ENCODE peak calls at places on chromosomes 12 and 14, in four cellular contexts. One of them, this sample, is unnamed.
A peak's percentile ranks its signal among the peaks of the same experiment; 100 is the strongest.

GRCh38 chr12:88299567-88300101 is 157.5 kb downstream of the TMTC3 start:
- DNase-seq in substantia nigra: no peak
- DNase-seq in left ventricle myocardium superior: no peak
- DNase-seq in cortex of kidney: no peak
- DNase-seq in this sample: no peak

GRCh38 chr12:75260316-75260715 is 50.7 kb upstream of the KCNC2 start:
- DNase-seq in substantia nigra: no peak
- DNase-seq in cortex of kidney: no peak
- DNase-seq in left ventricle myocardium superior: no peak
- DNase-seq in this sample: no peak

GRCh38 chr12:68140576-68140975 is 19.0 kb downstream of the IFNG start:
- DNase-seq in left ventricle myocardium superior: no peak
- DNase-seq in substantia nigra: no peak
- DNase-seq in cortex of kidney: no peak
- DNase-seq in this sample: no peak

GRCh38 chr12:113439606-113440030 is 17.4 kb downstream of the SDSL start:
- DNase-seq in substantia nigra: no peak
- DNase-seq in cortex of kidney: no peak
- DNase-seq in left ventricle myocardium superior: peak; percentile 47
- DNase-seq in this sample: no peak

GRCh38 chr12:107320031-107320928 is 226.9 kb upstream of the CRY1 start:
- DNase-seq in left ventricle myocardium superior: peak; percentile 67
- DNase-seq in cortex of kidney: no peak
- DNase-seq in substantia nigra: no peak
- DNase-seq in this sample: peak; percentile 83

GRCh38 chr14:94376976-94377865 is 11.2 kb downstream of the SERPINA1 start:
- DNase-seq in left ventricle myocardium superior: no peak
- DNase-seq in cortex of kidney: no peak
- DNase-seq in substantia nigra: no peak
- DNase-seq in this sample: no peak

GRCh38 chr14:67973415-67973814 is 153.8 kb downstream of the RAD51B start:
- DNase-seq in cortex of kidney: no peak
- DNase-seq in left ventricle myocardium superior: no peak
- DNase-seq in substantia nigra: no peak
- DNase-seq in this sample: no peak

GRCh38 chr12:110227138-110227537 is 53.9 kb upstream of the ATP2A2 start:
- DNase-seq in cortex of kidney: no peak
- DNase-seq in left ventricle myocardium superior: no peak
- DNase-seq in substantia nigra: no peak
- DNase-seq in this sample: no peak

GRCh38 chr12:131033486-131033885 is 79.8 kb downstream of the ADGRD1 start:
- DNase-seq in cortex of kidney: no peak
- DNase-seq in substantia nigra: no peak
- DNase-seq in left ventricle myocardium superior: no peak
- DNase-seq in this sample: no peak

GRCh38 chr12:105477873-105478272 is 147.4 kb downstream of the C12orf75 start:
- DNase-seq in substantia nigra: no peak
- DNase-seq in left ventricle myocardium superior: no peak
- DNase-seq in cortex of kidney: no peak
- DNase-seq in this sample: no peak

GRCh38 chr12:54189198-54189539 is 384 bp upstream of the SMUG1 start:
- DNase-seq in left ventricle myocardium superior: no peak
- DNase-seq in substantia nigra: no peak
- DNase-seq in cortex of kidney: no peak
- DNase-seq in this sample: no peak

GRCh38 chr12:66156654-66157053 is 13.1 kb downstream of the TMBIM4 start:
- DNase-seq in cortex of kidney: no peak
- DNase-seq in substantia nigra: no peak
- DNase-seq in left ventricle myocardium superior: no peak
- DNase-seq in this sample: no peak

GRCh38 chr12:105983622-105984325 is 155.0 kb downstream of the NUAK1 start:
- DNase-seq in substantia nigra: no peak
- DNase-seq in left ventricle myocardium superior: no peak
- DNase-seq in cortex of kidney: no peak
- DNase-seq in this sample: no peak

GRCh38 chr14:68793734-68794129 is 865 bp upstream of the ZFP36L1 start:
- DNase-seq in cortex of kidney: no peak
- DNase-seq in substantia nigra: no peak
- DNase-seq in left ventricle myocardium superior: no peak
- DNase-seq in this sample: peak; percentile 76

GRCh38 chr12:23906329-23906728 is 43.1 kb downstream of the SOX5 start:
- DNase-seq in left ventricle myocardium superior: peak; percentile 23
- DNase-seq in substantia nigra: no peak
- DNase-seq in cortex of kidney: no peak
- DNase-seq in this sample: no peak

GRCh38 chr14:59769586-59769985 is 101.0 kb downstream of the RTN1 start:
- DNase-seq in cortex of kidney: no peak
- DNase-seq in substantia nigra: no peak
- DNase-seq in left ventricle myocardium superior: no peak
- DNase-seq in this sample: no peak

GRCh38 chr12:110846615-110847566 is at the start of gene CCDC63:
- DNase-seq in cortex of kidney: no peak
- DNase-seq in substantia nigra: no peak
- DNase-seq in left ventricle myocardium superior: peak; percentile 81
- DNase-seq in this sample: no peak

GRCh38 chr14:90499908-90500664 is 103.3 kb downstream of the CALM1 start:
- DNase-seq in left ventricle myocardium superior: no peak
- DNase-seq in substantia nigra: no peak
- DNase-seq in cortex of kidney: no peak
- DNase-seq in this sample: no peak

GRCh38 chr12:16299403-16299802 is 21.9 kb upstream of the SLC15A5 start:
- DNase-seq in left ventricle myocardium superior: peak; percentile 21
- DNase-seq in substantia nigra: no peak
- DNase-seq in cortex of kidney: no peak
- DNase-seq in this sample: no peak

GRCh38 chr14:41607966-41608663 is 1.4 kb downstream of the LRFN5 start:
- DNase-seq in cortex of kidney: no peak
- DNase-seq in substantia nigra: no peak
- DNase-seq in left ventricle myocardium superior: peak; percentile 35
- DNase-seq in this sample: no peak

GRCh38 chr12:62903151-62903550 is 31.8 kb downstream of the PPM1H start:
- DNase-seq in substantia nigra: no peak
- DNase-seq in left ventricle myocardium superior: no peak
- DNase-seq in cortex of kidney: no peak
- DNase-seq in this sample: no peak

GRCh38 chr14:104863131-104863862 is 1.8 kb upstream of the CEP170B start:
- DNase-seq in substantia nigra: no peak
- DNase-seq in left ventricle myocardium superior: no peak
- DNase-seq in cortex of kidney: no peak
- DNase-seq in this sample: no peak

GRCh38 chr14:85535316-85535715 is 5.4 kb downstream of the FLRT2 start:
- DNase-seq in substantia nigra: no peak
- DNase-seq in left ventricle myocardium superior: no peak
- DNase-seq in cortex of kidney: no peak
- DNase-seq in this sample: no peak

GRCh38 chr12:85424581-85425348 is 144.7 kb downstream of the ALX1 start:
- DNase-seq in cortex of kidney: no peak
- DNase-seq in substantia nigra: no peak
- DNase-seq in left ventricle myocardium superior: no peak
- DNase-seq in this sample: no peak

GRCh38 chr14:35215110-35215872 is 76.9 kb upstream of the PSMA6 start:
- DNase-seq in left ventricle myocardium superior: no peak
- DNase-seq in cortex of kidney: no peak
- DNase-seq in substantia nigra: no peak
- DNase-seq in this sample: no peak

GRCh38 chr12:111270773-111271172 is 98.1 kb downstream of the PHETA1 start:
- DNase-seq in cortex of kidney: no peak
- DNase-seq in left ventricle myocardium superior: no peak
- DNase-seq in substantia nigra: no peak
- DNase-seq in this sample: no peak

GRCh38 chr12:5171701-5172100 is 128.0 kb downstream of the KCNA5 start:
- DNase-seq in cortex of kidney: no peak
- DNase-seq in left ventricle myocardium superior: no peak
- DNase-seq in substantia nigra: no peak
- DNase-seq in this sample: no peak

GRCh38 chr14:61284001-61284400 is 2.9 kb upstream of the TMEM30B start:
- DNase-seq in substantia nigra: no peak
- DNase-seq in cortex of kidney: no peak
- DNase-seq in left ventricle myocardium superior: no peak
- DNase-seq in this sample: no peak